ENCODE peak calls at places on chromosomes 6 and 20, in nine cellular contexts. E is NAMALWA; B is activated T-helper 1 cell treated with anti-CD3 and anti-CD28 coated beads, Interleukin-2, amount 50 U/mL, for 16 hours; F is LHCN-M2; R is NCI-H2171; T is erythroblast; G is WTC11; D is fibroblast of the aortic adventitia; M is activated T-helper 2 cell treated with anti-CD3 and anti-CD28 coated beads, Interferon-gamma antibody, Interleukin-2, Interleukin-4, amounts not matched to agents 10 μg/mL and 5 μg/mL and 100 μg/mL, durations not matched to agents 14 hours and 24 hours and 36 hours. A is an unnamed sample.
A peak's percentile ranks its signal among the peaks of the same experiment; 100 is the strongest.

GRCh38 chr6:55046869-55047422 is 127.4 kb upstream of the HCRTR2 start:
- DNase-seq in E (no peak), B (no peak), F (peak; percentile 5), R (no peak), T (peak; percentile 1), G (no peak), D (no peak), M (no peak), A (peak; percentile 11)

GRCh38 chr20:25538838-25539665 is 46.3 kb downstream of the NINL start:
- DNase-seq in E (peak; percentile 38), B (no peak), F (no peak), R (no peak), T (no peak), G (no peak), D (no peak), M (no peak), A (no peak)

GRCh38 chr20:3671986-3672863 is 9.0 kb upstream of the GFRA4 start:
- DNase-seq in E (no peak), B (no peak), F (no peak), R (no peak), T (no peak), G (peak; percentile 55), D (no peak), M (no peak), A (no peak)

GRCh38 chr20:17641520-17641964 is 40.5 kb downstream of the RRBP1 start:
- DNase-seq in E (no peak), B (no peak), F (no peak), R (no peak), T (no peak), G (no peak), D (no peak), M (no peak), A (no peak)

GRCh38 chr20:50680106-50680960 is 11.0 kb downstream of the RIPOR3 start:
- DNase-seq in E (no peak), B (no peak), F (no peak), R (no peak), T (no peak), G (no peak), D (peak; percentile 27), M (no peak), A (no peak)

GRCh38 chr6:106098383-106099234 is 12.5 kb downstream of the PRDM1 start:
- DNase-seq in E (peak; percentile 57), B (no peak), F (no peak), R (no peak), T (peak; percentile 46), G (no peak), D (peak; percentile 83), M (peak; percentile 79), A (no peak)

GRCh38 chr20:48788486-48789072 is 39.2 kb downstream of the PREX1 start:
- DNase-seq in E (peak; percentile 75), B (no peak), F (no peak), R (no peak), T (no peak), G (no peak), D (no peak), M (no peak), A (no peak)

GRCh38 chr6:157022022-157022740 is 245.0 kb downstream of the ARID1B start:
- DNase-seq in E (peak; percentile 86), B (peak; percentile 72), F (peak; percentile 83), R (peak; percentile 84), T (peak; percentile 89), G (peak; percentile 78), D (peak; percentile 96), M (peak; percentile 71), A (peak; percentile 54)

GRCh38 chr20:50759678-50760077 is 28.3 kb downstream of the PARD6B start:
- DNase-seq in E (no peak), B (no peak), F (no peak), R (no peak), T (no peak), G (no peak), D (no peak), M (no peak), A (no peak)

GRCh38 chr20:51447097-51447764 is 95.3 kb downstream of the NFATC2 start:
- DNase-seq in E (no peak), B (no peak), F (peak; percentile 87), R (no peak), T (no peak), G (no peak), D (peak; percentile 98), M (no peak), A (no peak)

GRCh38 chr6:118650500-118651281 is 700 bp downstream of the CEP85L start:
- DNase-seq in E (peak; percentile 66), B (peak; percentile 9), F (peak; percentile 45), R (peak; percentile 44), T (peak; percentile 72), G (peak; percentile 59), D (peak; percentile 56), M (peak; percentile 35), A (peak; percentile 26)